ENCODE peak calls at places on chromosomes 12 and 14, in ten cellular contexts. G is lung microvascular endothelial cell; Z is activated CD4-positive, alpha-beta T cell treated with anti-CD3 and anti-CD28 coated beads, Interleukin-2, amount 50 U/mL, for 24 hours; J is NCI-H526; U is NCI-H774; W is activated T-cell treated with anti-CD3 and anti-CD28 coated beads, Interleukin-2, amount 50 U/mL, for 72 hours; Y is MV-4-11; R is NCI-H1417; P is stimulated activated CD8-positive, alpha-beta memory T cell treated with anti-CD3 and anti-CD28 coated beads, Interleukin-7, amount 100 ng/mL, for 24 hours; B is psoas muscle. L is an unnamed sample.

GRCh38 chr12:127223011-127223410 is 1044.0 kb upstream of the TMEM132C start:
- DNase-seq in B (no peak), Z (no peak), U (no peak), W (no peak), Y (no peak), J (no peak), R (no peak), G (no peak), P (no peak), L (no peak)

GRCh38 chr14:72904840-72905561 is 11.1 kb upstream of the DPF3 start:
- DNase-seq in Z (peak), W (peak), Y (peak), J (peak), U (no peak), B (peak), R (peak), G (peak), P (no peak), L (peak)

GRCh38 chr12:95218164-95218851 is 701 bp downstream of the VEZT start:
- DNase-seq in P (no peak), R (peak), B (no peak), Z (peak), U (peak), J (peak), G (peak), Y (no peak), W (peak), L (no peak)

GRCh38 chr14:68626386-68626785 is 166.5 kb downstream of the ZFP36L1 start:
- DNase-seq in B (no peak), R (no peak), U (no peak), Y (no peak), P (no peak), G (no peak), Z (no peak), W (no peak), J (no peak), L (no peak)

GRCh38 chr14:99581371-99581770 is 22.6 kb downstream of the CCDC85C start:
- DNase-seq in R (no peak), W (no peak), Z (no peak), G (no peak), B (no peak), U (no peak), P (no peak), Y (no peak), J (no peak), L (no peak)

GRCh38 chr12:113533842-113534375 is 62.2 kb upstream of the LHX5 start:
- DNase-seq in J (no peak), G (no peak), B (no peak), Y (no peak), U (no peak), W (no peak), P (no peak), Z (no peak), R (no peak), L (no peak)

GRCh38 chr12:72093424-72093823 is 154.8 kb downstream of the TPH2 start:
- DNase-seq in J (no peak), B (no peak), U (no peak), W (no peak), Z (no peak), Y (no peak), P (no peak), R (no peak), G (no peak), L (no peak)

GRCh38 chr12:124451637-124452243 is 115.7 kb downstream of the NCOR2 start:
- DNase-seq in B (no peak), R (no peak), G (no peak), P (no peak), U (no peak), W (no peak), Y (no peak), J (no peak), Z (no peak), L (no peak)

GRCh38 chr12:7327913-7328312 is 24.0 kb downstream of the ACSM4 start:
- DNase-seq in Z (no peak), J (no peak), Y (no peak), R (no peak), B (no peak), W (no peak), U (no peak), G (peak), P (no peak), L (no peak)

GRCh38 chr12:18700254-18700653 is 37.6 kb downstream of the PLCZ1 start:
- DNase-seq in J (no peak), R (no peak), B (no peak), P (no peak), Z (no peak), W (no peak), G (no peak), Y (no peak), U (no peak), L (no peak)

GRCh38 chr12:18580286-18580685 is 157.5 kb downstream of the PLCZ1 start:
- DNase-seq in P (no peak), Y (no peak), G (no peak), B (no peak), J (no peak), Z (no peak), U (no peak), W (no peak), R (no peak), L (no peak)

GRCh38 chr12:113222730-113223531 is 1.7 kb downstream of the TPCN1 start:
- DNase-seq in W (no peak), B (peak), G (peak), U (peak), P (no peak), Z (no peak), J (peak), R (peak), Y (peak), L (peak)

GRCh38 chr14:105465209-105466031 is 9.2 kb upstream of the CRIP2 start:
- DNase-seq in J (no peak), W (no peak), Y (no peak), G (no peak), U (no peak), B (no peak), P (no peak), Z (no peak), R (no peak), L (peak)

GRCh38 chr14:100665518-100666032 is 61.1 kb upstream of the DLK1 start:
- DNase-seq in Y (no peak), U (no peak), Z (no peak), P (no peak), W (no peak), R (no peak), B (peak), J (no peak), G (no peak), L (no peak)

GRCh38 chr12:13177896-13178295 is 18.6 kb upstream of the EMP1 start:
- DNase-seq in R (no peak), W (no peak), Y (no peak), G (no peak), U (no peak), P (no peak), J (no peak), B (no peak), Z (no peak), L (no peak)

GRCh38 chr12:21456291-21456780 is 18.9 kb downstream of the PYROXD1 start:
- DNase-seq in U (no peak), Y (peak), G (no peak), W (peak), P (no peak), B (no peak), J (no peak), R (no peak), Z (no peak), L (no peak)

GRCh38 chr12:18857656-18858055 is 119.7 kb downstream of the CAPZA3 start:
- DNase-seq in P (no peak), W (no peak), Z (no peak), U (no peak), J (no peak), R (no peak), Y (no peak), B (no peak), G (no peak), L (no peak)

GRCh38 chr12:42962384-42962783 is 372.8 kb upstream of the PRICKLE1 start:
- DNase-seq in R (no peak), W (no peak), G (no peak), J (no peak), Y (no peak), B (no peak), U (no peak), P (no peak), Z (no peak), L (no peak)

GRCh38 chr12:112908548-112908947 is 1.8 kb downstream of the OAS1 start:
- DNase-seq in J (no peak), U (no peak), P (no peak), R (no peak), Y (no peak), W (peak), G (peak), B (no peak), Z (no peak), L (no peak)

GRCh38 chr14:21308479-21309237 is 28.8 kb downstream of the RPGRIP1 start:
- DNase-seq in P (peak), Z (peak), W (peak), G (peak), J (peak), U (peak), B (peak), R (peak), Y (peak), L (peak)

GRCh38 chr12:116996058-116996457 is 85.3 kb downstream of the FBXW8 start:
- DNase-seq in J (no peak), B (no peak), R (no peak), P (no peak), U (no peak), Y (no peak), Z (no peak), W (no peak), G (peak), L (no peak)

GRCh38 chr12:95736631-95737030 is 53.9 kb downstream of the NTN4 start:
- DNase-seq in R (no peak), B (no peak), J (no peak), Y (no peak), U (no peak), G (no peak), W (no peak), P (no peak), Z (no peak), L (no peak)

GRCh38 chr12:48028541-48029400 is 24.5 kb upstream of the COL2A1 start:
- DNase-seq in G (no peak), U (no peak), Z (no peak), P (no peak), R (no peak), Y (no peak), J (no peak), W (no peak), B (no peak), L (no peak)